ENCODE peak calls at places on chromosomes 5 and 9, in ten cellular contexts. D, A, K, S, L, G, C, V, E and F are unnamed samples. For H3K4me1, the result is how much of the 10 kb centered on the place peaks cover.

GRCh38 chr5:71925608-71926091 is 181.6 kb upstream of the MAP1B start:
- DNase-seq in D (no peak), A (no peak), K (peak), S (no peak), L (no peak), G (no peak), C (peak), V (no peak), E (no peak), F (no peak)

GRCh38 chr9:69660304-69660703 is 11.9 kb downstream of the APBA1 start:
- DNase-seq in D (no peak), A (no peak), K (no peak), S (no peak), L (no peak), G (no peak), C (no peak), V (no peak), E (no peak), F (no peak)

GRCh38 chr5:34522599-34523381 is 133.3 kb upstream of the RAI14 start:
- DNase-seq in D (peak), A (peak), K (peak), S (peak), L (peak), G (peak), C (peak), V (peak), E (peak), F (peak)

GRCh38 chr9:840343-840742 is 1.2 kb upstream of the DMRT1 start:
- DNase-seq in D (peak), A (no peak), K (no peak), S (no peak), L (no peak), G (no peak), C (no peak), V (peak), E (peak), F (no peak)

GRCh38 chr5:123147128-123147527 is 58.1 kb downstream of the PRDM6 start:
- DNase-seq in D (no peak), A (no peak), K (no peak), S (no peak), L (no peak), G (no peak), C (no peak), V (no peak), E (no peak), F (no peak)

GRCh38 chr9:131758972-131759647 is 19.2 kb upstream of the RAPGEF1 start:
- DNase-seq in D (no peak), A (peak), K (no peak), S (peak), L (no peak), G (peak), C (peak), V (no peak), E (no peak), F (no peak)

GRCh38 chr9:21788752-21789151 is 13.7 kb upstream of the MTAP start:
- DNase-seq in D (no peak), A (no peak), K (peak), S (peak), L (no peak), G (no peak), C (peak), V (no peak), E (no peak), F (peak)

GRCh38 chr9:137454145-137454505 is 5.0 kb downstream of the NSMF start:
- DNase-seq in D (peak), A (no peak), K (no peak), S (no peak), L (peak), G (no peak), C (peak), V (peak), E (peak), F (no peak)

GRCh38 chr9:69355232-69355631 is 30.2 kb downstream of the ENTREP1 start:
- DNase-seq in D (no peak), A (no peak), K (no peak), S (no peak), L (no peak), G (no peak), C (no peak), V (no peak), E (no peak), F (no peak)

GRCh38 chr9:116450378-116451139 is 236.5 kb upstream of the TRIM32 start:
- DNase-seq in D (no peak), A (peak), K (peak), S (peak), L (no peak), G (no peak), C (peak), V (peak), E (no peak), F (peak)

GRCh38 chr9:133739408-133740280 is 1.5 kb upstream of the SARDH start:
- DNase-seq in D (no peak), A (no peak), K (no peak), S (no peak), L (no peak), G (no peak), C (no peak), V (no peak), E (no peak), F (peak)

GRCh38 chr5:77876862-77877502 is 100.8 kb upstream of the TBCA start:
- DNase-seq in D (no peak), A (peak), K (no peak), S (no peak), L (no peak), G (no peak), C (no peak), V (no peak), E (no peak), F (no peak)

GRCh38 chr5:55102345-55102744 is at the start of gene GZMA:
- DNase-seq in D (no peak), A (no peak), K (no peak), S (no peak), L (no peak), G (no peak), C (no peak), V (no peak), E (no peak), F (no peak)

GRCh38 chr5:83567741-83568530 is 96.4 kb downstream of the VCAN start:
- DNase-seq in D (no peak), A (peak), K (peak), S (peak), L (no peak), G (peak), C (peak), V (peak), E (no peak), F (no peak)

GRCh38 chr5:79173626-79174025 is 62.0 kb downstream of the BHMT start:
- DNase-seq in D (no peak), A (no peak), K (no peak), S (peak), L (no peak), G (no peak), C (no peak), V (no peak), E (no peak), F (peak)

GRCh38 chr5:137627730-137628129 is 108.2 kb downstream of the KLHL3 start:
- DNase-seq in D (no peak), A (no peak), K (no peak), S (no peak), L (no peak), G (no peak), C (no peak), V (no peak), E (no peak), F (no peak)

GRCh38 chr9:130770679-130771442 is 64.2 kb upstream of the ABL1 start:
- DNase-seq in D (peak), A (peak), K (peak), S (peak), L (peak), G (peak), C (peak), V (peak), E (peak), F (peak)

GRCh38 chr5:154610321-154611154 is 132.5 kb upstream of the HAND1 start:
- DNase-seq in D (peak), A (peak), K (peak), S (peak), L (peak), G (peak), C (peak), V (peak), E (peak), F (peak)

GRCh38 chr9:107486674-107487520 is 2.7 kb downstream of the KLF4 start:
- DNase-seq in D (no peak), A (no peak), K (no peak), S (peak), L (no peak), G (no peak), C (peak), V (peak), E (no peak), F (no peak)

GRCh38 chr9:122346478-122347347 is 24.1 kb upstream of the PTGS1 start:
- DNase-seq in D (no peak), A (no peak), K (no peak), S (peak), L (no peak), G (no peak), C (peak), V (peak), E (peak), F (peak)

GRCh38 chr9:134052491-134052890 is 15.3 kb downstream of the BRD3 start:
- DNase-seq in D (no peak), A (no peak), K (no peak), S (no peak), L (no peak), G (no peak), C (no peak), V (no peak), E (no peak), F (no peak)

GRCh38 chr5:132981288-132981687 is 17.9 kb upstream of the AFF4 start:
- DNase-seq in D (no peak), A (no peak), K (no peak), S (no peak), L (no peak), G (no peak), C (no peak), V (no peak), E (no peak), F (no peak)
- H3K4me2 ChIP-seq in D (no peak), A (no peak), K (no peak), S (no peak), L (no peak), G (no peak), C (no peak), V (no peak), E (no peak), F (no peak)

GRCh38 chr5:148967783-148968182 is 95.1 kb downstream of the SH3TC2 start:
- DNase-seq in D (no peak), A (no peak), K (no peak), S (no peak), L (no peak), G (no peak), C (peak), V (no peak), E (no peak), F (peak)

GRCh38 chr5:148970876-148971275 is 92.0 kb downstream of the SH3TC2 start:
- DNase-seq in D (no peak), A (no peak), K (no peak), S (peak), L (no peak), G (no peak), C (no peak), V (no peak), E (no peak), F (no peak)

GRCh38 chr5:148970228-148970627 is 92.6 kb downstream of the SH3TC2 start:
- DNase-seq in D (no peak), A (no peak), K (no peak), S (peak), L (no peak), G (no peak), C (no peak), V (peak), E (peak), F (no peak)

GRCh38 chr5:148968311-148968710 is 94.6 kb downstream of the SH3TC2 start:
- DNase-seq in D (no peak), A (no peak), K (no peak), S (peak), L (no peak), G (no peak), C (peak), V (peak), E (no peak), F (no peak)

GRCh38 chr5:148969291-148969690 is 93.6 kb downstream of the SH3TC2 start:
- DNase-seq in D (no peak), A (no peak), K (no peak), S (peak), L (no peak), G (no peak), C (no peak), V (no peak), E (no peak), F (no peak)
- H3K4me1 ChIP-seq in D (under half), A (under half), K (under half), S (half or more), L (under half), G (half or more), C (half or more), V (under half), E (under half), F (under half)

GRCh38 chr5:169583424-169584215 is at the start of gene SPDL1:
- DNase-seq in D (peak), A (peak), K (peak), S (peak), L (peak), G (peak), C (peak), V (peak), E (peak), F (peak)

GRCh38 chr5:169583101-169583423 is 511 bp upstream of the SPDL1 start:
- DNase-seq in D (no peak), A (no peak), K (no peak), S (no peak), L (no peak), G (no peak), C (no peak), V (no peak), E (no peak), F (no peak)

GRCh38 chr5:169584998-169585451 is 1.5 kb downstream of the SPDL1 start:
- DNase-seq in D (no peak), A (no peak), K (no peak), S (no peak), L (no peak), G (no peak), C (peak), V (no peak), E (no peak), F (no peak)

GRCh38 chr5:169580964-169581363 is 2.6 kb upstream of the SPDL1 start:
- DNase-seq in D (no peak), A (no peak), K (no peak), S (no peak), L (no peak), G (peak), C (peak), V (no peak), E (no peak), F (no peak)

GRCh38 chr5:169581580-169582227 is 1.9 kb upstream of the SPDL1 start:
- DNase-seq in D (peak), A (peak), K (no peak), S (peak), L (peak), G (peak), C (peak), V (peak), E (peak), F (peak)
- H3K27ac ChIP-seq in D (no peak), A (no peak), K (no peak), S (no peak), L (no peak), G (no peak), C (peak), V (no peak), E (no peak), F (peak)

GRCh38 chr9:135399000-135399649 is 80.5 kb upstream of the PPP1R26 start:
- DNase-seq in D (no peak), A (no peak), K (no peak), S (no peak), L (no peak), G (no peak), C (no peak), V (no peak), E (no peak), F (no peak)

GRCh38 chr9:135400496-135400895 is 79.1 kb upstream of the PPP1R26 start:
- DNase-seq in D (no peak), A (no peak), K (no peak), S (no peak), L (no peak), G (no peak), C (no peak), V (no peak), E (no peak), F (no peak)

GRCh38 chr9:135394699-135395645 is 84.6 kb upstream of the PPP1R26 start:
- DNase-seq in D (no peak), A (no peak), K (no peak), S (no peak), L (no peak), G (no peak), C (no peak), V (no peak), E (no peak), F (no peak)

GRCh38 chr9:135394131-135394530 is 85.5 kb upstream of the PPP1R26 start:
- DNase-seq in D (no peak), A (no peak), K (no peak), S (no peak), L (no peak), G (no peak), C (no peak), V (no peak), E (no peak), F (no peak)

GRCh38 chr9:135397142-135397541 is 82.4 kb upstream of the PPP1R26 start:
- DNase-seq in D (no peak), A (no peak), K (no peak), S (no peak), L (no peak), G (no peak), C (no peak), V (no peak), E (no peak), F (no peak)
- H3K4me2 ChIP-seq in D (no peak), A (no peak), K (no peak), S (no peak), L (no peak), G (no peak), C (no peak), V (no peak), E (no peak), F (no peak)